ENCODE peak calls at places on chromosomes 12 and 14, in eight cellular contexts. B is neuronal stem cell, R is IMR-90, Z is GM12878, N is HCT116, J is PC-3, Y is H9, Q is neural progenitor cell. W is an unnamed sample.

GRCh38 chr12:15268927-15269552 is 47.8 kb upstream of the RERG start:
- DNase-seq in B (peak; percentile 43), R (peak; percentile 58), Z (no peak), N (peak; percentile 62), J (peak; percentile 56), Y (peak; percentile 74), Q (peak; percentile 73), W (peak; percentile 83)

GRCh38 chr12:75690556-75690955 is 179.1 kb upstream of the KRR1 start:
- DNase-seq in B (no peak), R (peak; percentile 100), Z (no peak), N (no peak), J (peak; percentile 37), Y (no peak), Q (no peak), W (no peak)

GRCh38 chr12:131720921-131721320 is 10.0 kb downstream of the SFSWAP start:
- DNase-seq in B (no peak), R (no peak), Z (no peak), N (no peak), J (no peak), Y (no peak), Q (no peak), W (no peak)

GRCh38 chr14:28398501-28398900 is 368.1 kb upstream of the FOXG1 start:
- DNase-seq in B (no peak), R (no peak), Z (no peak), N (no peak), J (no peak), Y (no peak), Q (no peak), W (no peak)

GRCh38 chr12:50188280-50188781 is 21.2 kb upstream of the CERS5 start:
- DNase-seq in B (no peak), R (peak; percentile 67), Z (no peak), N (no peak), J (no peak), Y (no peak), Q (no peak), W (no peak)

GRCh38 chr14:59150990-59151389 is 37.5 kb upstream of the DAAM1 start:
- DNase-seq in B (no peak), R (no peak), Z (no peak), N (no peak), J (no peak), Y (no peak), Q (no peak), W (peak; percentile 65)

GRCh38 chr14:77681196-77682157 is 26.3 kb downstream of the ALKBH1 start:
- DNase-seq in B (no peak), R (peak; percentile 25), Z (no peak), N (no peak), J (peak; percentile 66), Y (no peak), Q (no peak), W (no peak)

GRCh38 chr12:59041241-59042121 is 121.2 kb upstream of the LRIG3 start:
- DNase-seq in B (no peak), R (peak; percentile 96), Z (no peak), N (peak; percentile 36), J (peak; percentile 94), Y (no peak), Q (no peak), W (no peak)

GRCh38 chr14:58455593-58456265 is 28.2 kb downstream of the KIAA0586 start:
- DNase-seq in B (no peak), R (peak; percentile 24), Z (no peak), N (no peak), J (peak; percentile 100), Y (no peak), Q (no peak), W (no peak)

GRCh38 chr12:68400231-68400829 is 68.2 kb upstream of the MDM1 start:
- DNase-seq in B (no peak), R (no peak), Z (no peak), N (no peak), J (no peak), Y (no peak), Q (no peak), W (no peak)

GRCh38 chr14:71165121-71165574 is 257.9 kb downstream of the PCNX1 start:
- DNase-seq in B (no peak), R (peak; percentile 6), Z (no peak), N (no peak), J (no peak), Y (no peak), Q (no peak), W (no peak)

GRCh38 chr14:36716614-36717184 is 55.0 kb downstream of the PAX9 start:
- DNase-seq in B (no peak), R (no peak), Z (no peak), N (no peak), J (peak; percentile 46), Y (no peak), Q (no peak), W (no peak)

GRCh38 chr12:13024151-13024946 is 19.8 kb upstream of the FAM234B start:
- DNase-seq in B (no peak), R (peak; percentile 82), Z (no peak), N (peak; percentile 28), J (no peak), Y (no peak), Q (peak; percentile 18), W (peak; percentile 21)

GRCh38 chr12:16526693-16527092 is 79.3 kb downstream of the LMO3 start:
- DNase-seq in B (no peak), R (peak; percentile 92), Z (no peak), N (peak; percentile 2), J (peak; percentile 69), Y (no peak), Q (no peak), W (no peak)

GRCh38 chr12:6200266-6201198 is at the start of gene CD9:
- DNase-seq in B (no peak), R (no peak), Z (no peak), N (peak; percentile 46), J (peak; percentile 67), Y (peak; percentile 82), Q (peak; percentile 63), W (no peak)
- H3K9ac ChIP-seq in B (peak within 1 kb of the TSS; percentile 61), R (peak within 1 kb of the TSS; percentile 48), Z (no peak within 1 kb of the TSS), N (peak within 1 kb of the TSS; percentile 95), J (peak within 1 kb of the TSS; percentile 97), Y (peak within 1 kb of the TSS; percentile 51), Q (no peak within 1 kb of the TSS), W (no peak within 1 kb of the TSS)

GRCh38 chr14:104953896-104954656 is 24.1 kb downstream of the AHNAK2 start:
- DNase-seq in B (no peak), R (no peak), Z (no peak), N (no peak), J (no peak), Y (no peak), Q (no peak), W (no peak)

GRCh38 chr14:104956290-104956890 is 21.8 kb downstream of the AHNAK2 start:
- DNase-seq in B (no peak), R (no peak), Z (no peak), N (no peak), J (no peak), Y (no peak), Q (no peak), W (no peak)

GRCh38 chr14:104954746-104955395 is 23.3 kb downstream of the AHNAK2 start:
- DNase-seq in B (no peak), R (no peak), Z (no peak), N (no peak), J (no peak), Y (no peak), Q (no peak), W (no peak)

GRCh38 chr14:104955396-104955770 is 22.8 kb downstream of the AHNAK2 start:
- DNase-seq in B (no peak), R (no peak), Z (no peak), N (no peak), J (no peak), Y (no peak), Q (no peak), W (no peak)

DNA sequence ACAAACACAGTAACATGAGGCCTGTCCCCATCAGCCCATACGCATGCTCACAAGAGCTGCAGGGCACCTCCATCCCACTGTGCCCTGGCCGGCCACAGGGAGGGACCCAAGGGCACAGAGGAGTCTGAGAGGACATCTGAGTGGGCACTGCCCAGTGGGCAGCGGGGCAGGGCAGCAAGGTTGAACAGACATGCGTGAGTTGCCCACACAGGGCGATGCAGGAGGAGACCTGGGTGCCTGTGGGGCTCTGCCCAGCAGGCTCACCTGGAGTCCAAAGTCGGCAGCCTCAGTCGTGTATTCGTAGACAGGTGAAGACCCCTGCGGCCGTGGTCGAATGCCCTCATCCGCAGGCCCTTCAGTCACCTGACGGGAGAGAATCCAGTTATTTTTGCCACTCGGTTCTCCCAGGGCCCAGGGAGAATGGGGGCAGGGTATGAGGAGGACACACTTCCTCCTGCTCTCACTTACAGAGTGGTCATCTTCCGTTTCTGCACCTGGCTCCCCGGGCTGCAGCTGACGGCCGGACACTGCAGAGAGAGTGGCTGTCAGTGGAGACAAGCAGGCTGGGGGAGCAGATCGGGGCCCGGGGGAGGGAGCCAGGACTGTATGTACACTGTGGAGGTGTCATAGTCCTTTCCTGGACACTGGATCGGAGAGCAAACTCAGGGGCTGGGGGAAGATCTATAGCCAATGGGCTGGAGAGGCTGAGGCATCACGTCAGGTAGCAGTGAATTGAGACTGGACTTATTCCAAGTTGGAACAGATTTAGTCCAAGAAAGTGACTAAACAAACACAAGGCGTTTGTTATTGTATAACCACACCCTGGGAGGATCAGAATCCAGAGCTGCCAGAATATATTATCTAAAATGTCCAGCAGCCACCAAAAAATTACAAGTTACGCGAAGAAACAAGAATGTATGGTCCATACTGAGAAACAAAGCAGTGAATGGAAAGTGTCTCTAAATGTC is 20.7 kb downstream of the AHNAK2 start:
- DNase-seq in B (no peak), R (no peak), Z (no peak), N (no peak), J (peak; percentile 46), Y (no peak), Q (no peak), W (no peak)
- H3K27ac ChIP-seq in B (no peak overlapping the region), R (no peak overlapping the region), Z (no peak overlapping the region), N (no peak overlapping the region), J (no peak overlapping the region), Y (no peak overlapping the region), Q (no peak overlapping the region), W (no peak overlapping the region)

GRCh38 chr14:23174785-23175184 is 8.7 kb downstream of the SLC7A8 start:
- DNase-seq in B (no peak), R (no peak), Z (no peak), N (no peak), J (no peak), Y (no peak), Q (peak; percentile 62), W (no peak)
- H3K9ac ChIP-seq in B (no peak overlapping the region), R (no peak overlapping the region), Z (no peak overlapping the region), N (no peak overlapping the region), J (no peak overlapping the region), Y (no peak overlapping the region), Q (no peak overlapping the region), W (no peak overlapping the region)

DNA sequence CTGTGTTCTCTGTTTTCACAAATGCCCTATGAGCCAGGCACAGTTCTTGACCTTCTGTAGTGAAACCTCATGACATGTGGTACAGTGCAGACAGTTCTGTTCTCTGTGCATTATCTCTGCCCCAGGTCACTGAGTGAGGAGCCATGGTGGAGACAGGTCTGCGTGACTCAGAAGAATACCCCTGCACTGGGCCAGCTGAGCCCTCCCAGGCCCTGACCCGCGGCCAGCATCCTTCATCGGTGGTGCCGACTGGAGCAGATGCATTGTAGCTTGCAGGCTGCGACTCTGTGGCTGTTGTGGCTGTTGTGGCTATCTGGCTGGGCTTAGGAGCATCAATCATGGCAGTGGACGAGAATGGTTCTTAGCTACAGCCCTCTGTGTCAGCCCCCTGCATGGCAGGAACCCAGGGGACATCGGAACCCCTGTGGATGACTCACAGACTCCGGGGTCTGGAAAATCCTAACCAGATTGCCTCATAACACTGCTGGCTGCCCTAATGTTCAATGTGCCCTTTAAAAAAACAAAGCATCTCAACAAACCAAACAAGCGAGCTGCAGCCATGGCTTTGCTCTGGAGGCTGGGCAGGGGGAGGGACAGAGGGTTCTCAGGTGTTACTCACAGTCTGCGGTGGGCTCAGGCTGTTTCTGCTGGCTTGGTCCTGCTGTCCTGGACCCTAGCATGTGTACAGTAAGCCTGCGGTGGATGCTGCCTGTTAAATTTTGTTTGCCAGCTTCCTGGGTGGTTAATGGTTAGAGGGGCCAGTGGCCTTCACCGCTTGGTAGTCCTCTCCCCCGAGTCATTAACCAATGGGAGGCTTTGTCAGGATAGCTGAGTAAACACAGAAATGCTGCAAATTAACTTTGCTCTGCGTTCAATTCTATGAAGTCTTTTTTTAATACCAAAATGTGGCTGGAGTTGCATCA is at the start of gene SERPINA6:
- DNase-seq in B (no peak), R (peak; percentile 22), Z (no peak), N (no peak), J (no peak), Y (no peak), Q (no peak), W (no peak)
- H3K27ac ChIP-seq in B (no peak within 1 kb of the TSS), R (no peak within 1 kb of the TSS), Z (no peak within 1 kb of the TSS), N (no peak within 1 kb of the TSS), J (no peak within 1 kb of the TSS), Y (no peak within 1 kb of the TSS), Q (no peak within 1 kb of the TSS), W (no peak within 1 kb of the TSS)